ENCODE peak calls at places on chromosomes 2 and 18, in ten cellular contexts. K, Z, N, T, R, O, A, X, P and W are unnamed samples.

GRCh38 chr2:220504890-220505564 is 877.6 kb downstream of the SLC4A3 start:
- DNase-seq in X (no peak), K (no peak), N (no peak), A (no peak), Z (no peak), T (peak; percentile 1), P (no peak), O (peak; percentile 86), R (no peak), W (no peak)

GRCh38 chr2:201872576-201872975 is 66.2 kb downstream of the CDK15 start:
- DNase-seq in O (no peak), K (no peak), X (no peak), A (no peak), P (no peak), R (no peak), N (no peak), T (no peak), Z (no peak), W (no peak)

GRCh38 chr2:127138281-127138680 is 31.3 kb upstream of the BIN1 start:
- DNase-seq in X (no peak), A (peak; percentile 45), R (no peak), Z (no peak), K (no peak), O (no peak), P (no peak), T (no peak), N (no peak), W (no peak)

GRCh38 chr2:119684553-119684952 is 5.6 kb downstream of the TMEM177 start:
- DNase-seq in O (no peak), A (no peak), X (no peak), P (no peak), T (no peak), Z (no peak), K (no peak), N (no peak), R (peak; percentile 11), W (no peak)

GRCh38 chr2:65390134-65390533 is 42.3 kb downstream of the SPRED2 start:
- DNase-seq in T (no peak), X (no peak), Z (no peak), K (no peak), P (no peak), N (peak; percentile 71), O (no peak), A (no peak), R (peak; percentile 66), W (no peak)

GRCh38 chr18:61753373-61753772 is 139.4 kb downstream of the RNF152 start:
- DNase-seq in O (no peak), T (no peak), X (no peak), A (no peak), K (no peak), R (no peak), Z (no peak), P (no peak), N (no peak), W (no peak)

GRCh38 chr2:226656367-226656766 is 143.3 kb downstream of the IRS1 start:
- DNase-seq in A (no peak), X (no peak), R (no peak), P (no peak), Z (no peak), T (no peak), K (no peak), N (no peak), O (no peak), W (no peak)

GRCh38 chr2:19738707-19739106 is 163.1 kb downstream of the TTC32 start:
- DNase-seq in N (peak; percentile 18), A (no peak), P (no peak), X (peak; percentile 43), Z (no peak), R (no peak), O (peak; percentile 80), K (peak; percentile 44), T (no peak), W (no peak)

GRCh38 chr18:52313213-52313612 is 26.8 kb upstream of the DCC start:
- DNase-seq in Z (no peak), T (no peak), A (no peak), N (no peak), O (no peak), R (no peak), X (no peak), K (no peak), P (no peak), W (no peak)

GRCh38 chr2:173159794-173160463 is 84.3 kb downstream of the MAP3K20 start:
- DNase-seq in Z (peak; percentile 51), T (peak; percentile 49), A (no peak), R (peak; percentile 71), K (peak; percentile 89), O (peak; percentile 99), N (peak; percentile 74), X (peak; percentile 43), P (peak; percentile 76), W (peak; percentile 79)

GRCh38 chr2:1739322-1739957 is 4.9 kb downstream of the PXDN start:
- DNase-seq in Z (no peak), K (no peak), A (no peak), O (no peak), T (peak; percentile 71), N (no peak), P (no peak), X (no peak), R (no peak), W (no peak)

GRCh38 chr2:139293992-139294548 is 513.9 kb upstream of the NXPH2 start:
- DNase-seq in N (no peak), Z (no peak), X (no peak), O (no peak), A (no peak), K (no peak), P (no peak), R (no peak), T (no peak), W (no peak)

GRCh38 chr2:124908411-124908810 is 883.3 kb downstream of the CNTNAP5 start:
- DNase-seq in O (no peak), A (no peak), R (no peak), P (no peak), K (no peak), T (no peak), Z (no peak), X (no peak), N (no peak), W (no peak)

GRCh38 chr2:3162442-3163077 is 215.1 kb downstream of the EIPR1 start:
- DNase-seq in A (no peak), N (no peak), Z (no peak), K (no peak), T (no peak), O (no peak), P (no peak), X (no peak), R (no peak), W (no peak)

GRCh38 chr2:231521-232185 is 32.2 kb downstream of the SH3YL1 start:
- DNase-seq in O (no peak), K (no peak), R (no peak), X (no peak), T (no peak), A (no peak), Z (no peak), P (no peak), N (no peak), W (no peak)

DNA sequence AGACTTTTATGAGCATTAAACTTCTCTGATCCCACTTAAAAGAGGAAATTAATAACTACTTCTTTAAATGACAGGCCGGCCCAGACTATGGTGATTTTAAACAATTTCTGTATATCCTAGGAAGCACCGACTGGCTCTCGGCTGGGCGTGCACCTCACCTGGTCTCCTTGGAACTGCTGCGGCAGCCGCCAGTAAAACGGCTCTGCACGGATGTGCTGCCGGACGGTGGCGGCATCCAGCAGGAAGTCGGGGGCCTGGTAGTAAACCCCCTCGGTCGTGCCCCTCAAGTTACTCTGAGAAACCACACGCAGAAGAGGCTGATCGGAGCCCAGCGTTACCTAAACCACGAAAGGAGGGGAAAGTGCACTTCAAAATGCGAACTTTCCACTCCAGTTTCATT is 106.5 kb downstream of the LAMA1 start:
- DNase-seq in O (no peak), A (peak; percentile 60), R (no peak), X (no peak), Z (no peak), P (no peak), K (no peak), N (no peak), T (no peak), W (no peak)
- TF ChIP-seq POLR2A in O (no peak), A (no peak), R (no peak), X (no peak), Z (no peak), P (no peak), K (no peak), N (no peak), T (no peak), W (no peak)

DNA sequence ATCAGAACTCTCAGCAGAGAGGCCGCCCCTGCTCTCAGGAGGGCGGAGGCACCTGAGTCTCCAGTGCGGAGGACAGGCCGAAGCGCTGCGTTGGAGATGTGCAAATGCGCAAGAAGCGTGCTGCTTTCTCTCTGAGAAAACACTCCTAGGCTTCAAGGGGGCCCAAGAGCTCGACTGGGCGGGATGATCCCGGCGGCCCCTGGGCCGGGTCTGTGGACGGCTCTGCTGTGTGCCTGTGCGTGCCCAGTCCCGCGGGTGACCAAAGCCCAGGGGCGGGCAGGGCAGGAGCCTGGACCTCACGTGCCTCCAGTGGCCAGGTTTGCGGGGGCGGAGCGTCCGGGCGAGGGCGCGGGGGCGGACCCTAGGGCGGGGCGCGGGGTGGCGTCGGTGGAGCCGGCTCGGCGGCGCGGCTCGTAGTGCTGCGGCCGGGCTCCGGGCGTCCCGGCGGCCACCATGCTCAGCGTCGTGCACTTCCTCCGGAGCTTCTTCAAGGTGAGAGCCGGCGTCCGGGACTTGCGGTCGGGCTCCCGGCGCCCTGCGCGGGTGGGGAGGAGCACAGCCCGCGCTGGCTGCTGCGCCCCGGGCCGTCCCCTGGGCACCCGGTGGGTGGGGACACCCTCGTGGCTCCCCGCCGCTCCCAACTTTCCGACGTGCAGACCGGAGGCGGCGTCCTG is at the start of gene ARHGEF4:
- DNase-seq in K (peak; percentile 84), A (peak; percentile 93), R (peak; percentile 70), O (no peak), N (peak; percentile 62), Z (peak; percentile 50), T (no peak), P (peak; percentile 56), X (no peak), W (peak; percentile 2)
- TF ChIP-seq POLR2A in K (peak; percentile 66), A (no peak), R (no peak), O (no peak), N (no peak), Z (peak; percentile 73), T (no peak), P (no peak), X (no peak), W (no peak)

GRCh38 chr18:58453913-58454317 is 175.0 kb downstream of the ALPK2 start:
- DNase-seq in K (no peak), P (no peak), A (no peak), Z (no peak), O (no peak), X (no peak), T (no peak), N (no peak), R (no peak), W (no peak)
- TF ChIP-seq POLR2A in K (no peak), P (no peak), A (no peak), Z (no peak), O (no peak), X (no peak), T (no peak), N (no peak), R (no peak), W (no peak)

DNA sequence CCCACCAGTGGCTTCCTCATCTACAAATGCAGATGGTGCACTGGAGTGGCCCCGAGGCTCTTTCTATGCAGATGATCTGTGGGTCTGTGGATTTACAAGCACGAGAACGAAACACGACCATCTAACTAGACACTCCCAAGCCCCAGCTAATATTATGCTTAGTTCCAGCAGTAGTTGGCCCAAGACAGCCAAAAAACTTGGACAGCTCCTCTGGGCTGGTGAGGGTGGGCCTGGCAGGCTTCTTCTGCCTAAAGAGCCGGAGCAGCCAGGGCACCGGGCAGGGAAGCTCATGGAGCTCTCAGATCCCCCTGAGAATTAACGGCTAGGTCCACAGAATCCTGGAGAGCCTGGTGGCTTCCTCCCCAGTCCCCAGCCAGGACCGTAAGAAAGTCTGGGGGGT is 9.1 kb upstream of the IL1R2 start:
- DNase-seq in K (no peak), P (no peak), Z (no peak), O (no peak), R (no peak), A (no peak), X (no peak), T (no peak), N (no peak), W (no peak)
- TF ChIP-seq POLR2A in K (no peak), P (no peak), Z (no peak), O (no peak), R (no peak), A (no peak), X (no peak), T (no peak), N (no peak), W (no peak)